ENCODE peak calls at places on chromosomes 11 and 22, in nine cellular contexts. L is left ventricle myocardium inferior, I is psoas muscle, G is suprapubic skin, P is mammary epithelial cell, D is IMR-90, O is GM23338, B is vagina, F is OCI-LY7. Y is an unnamed sample.
A peak's percentile ranks its signal among the peaks of the same experiment; 100 is the strongest.

GRCh38 chr22:39094717-39095389 is 2.2 kb upstream of the APOBEC3H start:
- DNase-seq in P (no peak), B (no peak), G (no peak), F (no peak), I (peak; percentile 32), L (no peak), D (no peak), O (no peak), Y (no peak)

GRCh38 chr11:43516316-43516820 is 157.6 kb downstream of the TTC17 start:
- DNase-seq in F (no peak), I (no peak), G (no peak), O (peak; percentile 46), B (no peak), P (no peak), D (no peak), L (no peak), Y (no peak)

GRCh38 chr11:128502736-128503135 is 84.6 kb downstream of the ETS1 start:
- DNase-seq in O (no peak), L (no peak), G (no peak), B (no peak), I (no peak), D (peak; percentile 96), P (peak; percentile 89), F (no peak), Y (no peak)

GRCh38 chr22:21816787-21817496 is 50.5 kb downstream of the MAPK1 start:
- DNase-seq in O (no peak), F (peak; percentile 86), L (no peak), B (no peak), D (peak; percentile 95), G (no peak), I (no peak), P (peak; percentile 90), Y (no peak)

GRCh38 chr11:64743591-64744543 is at the start of gene RASGRP2:
- DNase-seq in D (no peak), G (peak; percentile 90), O (peak; percentile 81), I (peak; percentile 94), B (no peak), L (peak; percentile 88), F (peak; percentile 89), P (no peak), Y (peak; percentile 90)

GRCh38 chr11:11463397-11463796 is 110.3 kb upstream of the CSNK2A3 start:
- DNase-seq in I (no peak), B (no peak), G (no peak), L (no peak), O (no peak), D (no peak), F (no peak), P (no peak), Y (no peak)

GRCh38 chr11:128848815-128849455 is 18.2 kb downstream of the KCNJ1 start:
- DNase-seq in O (peak; percentile 91), L (peak; percentile 51), I (peak; percentile 66), B (no peak), P (no peak), D (peak; percentile 12), F (peak; percentile 79), G (no peak), Y (peak; percentile 74)

GRCh38 chr22:49783926-49784629 is 43.6 kb downstream of the BRD1 start:
- DNase-seq in O (no peak), G (no peak), P (no peak), B (no peak), F (no peak), L (peak; percentile 8), D (no peak), I (peak; percentile 45), Y (peak; percentile 32)

GRCh38 chr11:73315288-73316020 is 7.4 kb downstream of the ARHGEF17 start:
- DNase-seq in F (no peak), G (no peak), L (no peak), D (no peak), I (peak; percentile 29), B (no peak), O (no peak), P (no peak), Y (no peak)

GRCh38 chr11:73312806-73313403 is 4.8 kb downstream of the ARHGEF17 start:
- DNase-seq in I (peak; percentile 31), F (no peak), L (no peak), B (no peak), G (no peak), O (no peak), P (no peak), D (peak; percentile 72), Y (no peak)

GRCh38 chr11:73312036-73312435 is 4.0 kb downstream of the ARHGEF17 start:
- DNase-seq in P (no peak), O (no peak), L (no peak), D (no peak), B (no peak), I (peak; percentile 12), G (no peak), F (no peak), Y (no peak)

GRCh38 chr11:73314121-73314948 is 6.3 kb downstream of the ARHGEF17 start:
- DNase-seq in F (peak; percentile 29), P (peak; percentile 33), B (no peak), O (peak; percentile 50), L (peak; percentile 49), D (peak; percentile 72), G (no peak), I (peak; percentile 44), Y (peak; percentile 75)

GRCh38 chr11:73313652-73314051 is 5.6 kb downstream of the ARHGEF17 start:
- DNase-seq in I (peak; percentile 39), P (no peak), O (no peak), B (no peak), G (no peak), L (no peak), F (no peak), D (no peak), Y (no peak)
- H3K4me1 ChIP-seq in I (peaks cover 16% of the 10 kb centered on the region), P (peaks cover 56% of the 10 kb centered on the region), O (peaks cover 3% of the 10 kb centered on the region), B (peaks cover 92% of the 10 kb centered on the region), G (peaks cover 43% of the 10 kb centered on the region), L (peaks cover 98% of the 10 kb centered on the region), F (peaks cover 14% of the 10 kb centered on the region), D (peaks cover 60% of the 10 kb centered on the region), Y (peaks cover 86% of the 10 kb centered on the region)

GRCh38 chr22:36386351-36386899 is 1.3 kb downstream of the MYH9 start:
- DNase-seq in L (no peak), F (peak; percentile 55), D (no peak), O (no peak), G (no peak), B (no peak), P (no peak), I (peak; percentile 60), Y (peak; percentile 66)

GRCh38 chr22:36386900-36387663 is 685 bp downstream of the MYH9 start:
- DNase-seq in L (peak; percentile 81), P (no peak), B (no peak), D (no peak), O (peak; percentile 38), G (peak; percentile 87), F (peak; percentile 76), I (peak; percentile 85), Y (peak; percentile 92)

GRCh38 chr22:36383110-36383581 is 4.6 kb downstream of the MYH9 start:
- DNase-seq in O (no peak), D (peak; percentile 94), F (peak; percentile 77), P (peak; percentile 82), G (no peak), L (no peak), B (no peak), I (no peak), Y (no peak)

GRCh38 chr22:36385491-36386350 is 2.0 kb downstream of the MYH9 start:
- DNase-seq in O (peak; percentile 81), I (peak; percentile 76), D (no peak), G (no peak), F (peak; percentile 67), P (peak; percentile 93), B (no peak), L (peak; percentile 51), Y (peak; percentile 78)

GRCh38 chr22:36384766-36385400 is 2.9 kb downstream of the MYH9 start:
- DNase-seq in I (no peak), O (peak; percentile 75), D (no peak), P (no peak), L (no peak), F (peak; percentile 79), G (no peak), B (no peak), Y (no peak)
- TF ChIP-seq CTCF in I (no peak), O (no peak), D (no peak), P (no peak), L (peak; percentile 41), F (no peak), G (no peak), B (no peak), Y (peak; percentile 16)

GRCh38 chr22:27771637-27772369 is 29.8 kb downstream of the MN1 start:
- DNase-seq in D (no peak), L (no peak), I (no peak), B (no peak), F (no peak), O (no peak), G (no peak), P (no peak), Y (no peak)

GRCh38 chr22:27774200-27774599 is 27.4 kb downstream of the MN1 start:
- DNase-seq in O (no peak), F (no peak), G (no peak), I (no peak), B (no peak), D (no peak), L (no peak), P (no peak), Y (no peak)

GRCh38 chr22:27775087-27775697 is 26.4 kb downstream of the MN1 start:
- DNase-seq in D (peak; percentile 7), L (no peak), B (no peak), I (peak; percentile 70), F (no peak), O (no peak), P (no peak), G (no peak), Y (no peak)

GRCh38 chr22:27773236-27773550 is 28.4 kb downstream of the MN1 start:
- DNase-seq in B (no peak), L (no peak), D (no peak), G (no peak), I (no peak), F (no peak), P (no peak), O (no peak), Y (no peak)

DNA sequence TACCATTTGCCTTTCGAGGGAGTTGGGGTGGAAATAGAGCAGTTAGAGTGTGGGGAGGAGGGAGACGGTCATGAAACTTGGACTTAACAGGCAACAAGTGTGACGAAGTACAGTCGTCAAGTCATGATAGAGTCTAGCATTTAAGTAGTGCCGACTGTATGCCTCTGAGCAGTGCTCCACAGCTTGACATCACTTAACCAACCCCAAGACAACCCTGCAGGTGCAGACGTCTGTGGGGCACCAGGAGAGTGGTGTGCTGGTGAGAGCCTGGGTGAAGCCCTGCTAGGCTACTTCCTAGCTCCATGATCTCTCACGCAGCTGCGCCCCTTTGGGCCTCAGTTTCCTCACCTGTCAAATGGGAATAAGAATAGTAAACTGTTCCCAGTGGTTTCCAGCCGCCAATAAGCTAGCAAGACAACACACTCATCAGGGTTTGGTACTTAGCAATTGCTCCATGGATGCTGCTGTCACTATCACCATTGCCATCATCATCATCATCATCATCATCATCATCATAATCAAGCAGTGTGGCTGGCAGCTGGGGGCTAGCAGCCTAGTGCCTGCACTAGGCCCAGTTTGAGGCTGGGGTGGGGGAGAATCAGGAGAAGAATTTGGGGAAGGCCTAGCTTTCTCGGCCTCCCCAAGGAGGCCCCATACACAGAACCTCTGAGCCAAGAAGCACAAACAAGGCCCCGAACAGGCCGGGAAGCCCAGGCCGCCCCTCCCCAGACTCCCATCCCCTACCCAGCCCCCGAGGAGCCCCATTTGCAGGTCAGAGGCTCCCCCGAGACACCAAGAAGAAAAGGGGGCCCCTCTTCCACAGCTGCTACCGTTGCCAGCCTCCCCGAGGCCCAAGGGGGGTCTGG is 29.0 kb downstream of the MN1 start:
- DNase-seq in O (no peak), I (no peak), L (no peak), F (no peak), D (no peak), G (no peak), P (no peak), B (no peak), Y (no peak)
- H3K27ac ChIP-seq in O (no peak overlapping the region), I (peak overlapping the region; percentile 58), L (no peak overlapping the region), F (no peak overlapping the region), D (no peak overlapping the region), G (no peak overlapping the region), P (no peak overlapping the region), B (no peak overlapping the region), Y (no peak overlapping the region)

GRCh38 chr11:2142762-2143202 is 3.6 kb upstream of the IGF2 start:
- DNase-seq in D (peak; percentile 52), O (no peak), B (no peak), L (no peak), I (no peak), G (no peak), F (no peak), P (peak; percentile 89), Y (no peak)
- H3K4me1 ChIP-seq in D (peaks cover 2% of the 10 kb centered on the region), O (peaks cover 11% of the 10 kb centered on the region), B (peaks cover 20% of the 10 kb centered on the region), L (peaks cover 29% of the 10 kb centered on the region), I (peaks cover 8% of the 10 kb centered on the region), G (peaks cover 44% of the 10 kb centered on the region), F (no peaks in the 10 kb centered on the region), P (peaks cover 12% of the 10 kb centered on the region), Y (peaks cover 15% of the 10 kb centered on the region)